ENCODE peak calls at places on chromosome 2, in nine cellular contexts. Z, E, G, F, X, N, B, S and W are unnamed samples.

GRCh38 chr2:229467783-229468182 is 196.7 kb upstream of the PID1 start:
- DNase-seq in Z (no peak), E (no peak), G (no peak), F (no peak), X (no peak), N (no peak), B (no peak), S (no peak), W (no peak)

GRCh38 chr2:103754530-103754929 is 992.7 kb downstream of the TMEM182 start:
- DNase-seq in Z (no peak), E (no peak), G (no peak), F (no peak), X (no peak), N (no peak), B (no peak), S (no peak), W (no peak)

GRCh38 chr2:240958366-240959213 is 39.8 kb upstream of the SNED1 start:
- DNase-seq in Z (no peak), E (no peak), G (peak; percentile 2), F (no peak), X (no peak), N (no peak), B (no peak), S (no peak), W (no peak)

GRCh38 chr2:37984589-37984988 is 59.5 kb downstream of the RMDN2 start:
- DNase-seq in Z (peak; percentile 16), E (no peak), G (no peak), F (no peak), X (peak; percentile 42), N (no peak), B (peak; percentile 57), S (no peak), W (no peak)

GRCh38 chr2:112947374-112947773 is 30.4 kb upstream of the IL36G start:
- DNase-seq in Z (no peak), E (no peak), G (no peak), F (no peak), X (no peak), N (no peak), B (no peak), S (no peak), W (no peak)

GRCh38 chr2:227406177-227407031 is 18.7 kb upstream of the SCYGR1 start:
- DNase-seq in Z (peak; percentile 97), E (peak; percentile 85), G (no peak), F (peak; percentile 65), X (peak; percentile 99), N (peak; percentile 95), B (peak; percentile 99), S (no peak), W (no peak)

GRCh38 chr2:54962935-54963334 is 87.3 kb downstream of the RTN4 start:
- DNase-seq in Z (no peak), E (no peak), G (no peak), F (no peak), X (no peak), N (no peak), B (no peak), S (no peak), W (no peak)

GRCh38 chr2:9799729-9800632 is 43.3 kb upstream of the TAF1B start:
- DNase-seq in Z (peak; percentile 65), E (peak; percentile 90), G (peak; percentile 85), F (peak; percentile 80), X (peak; percentile 69), N (peak; percentile 81), B (peak; percentile 86), S (peak; percentile 91), W (peak; percentile 66)

GRCh38 chr2:200765139-200765951 is 46.4 kb upstream of the BZW1 start:
- DNase-seq in Z (peak; percentile 96), E (no peak), G (peak; percentile 32), F (no peak), X (peak; percentile 98), N (peak; percentile 94), B (peak; percentile 88), S (no peak), W (no peak)

GRCh38 chr2:26685943-26686839 is 6.3 kb upstream of the KCNK3 start:
- DNase-seq in Z (no peak), E (peak; percentile 38), G (no peak), F (no peak), X (no peak), N (no peak), B (no peak), S (no peak), W (no peak)

GRCh38 chr2:104944495-104944894 is 90.6 kb downstream of the POU3F3 start:
- DNase-seq in Z (peak; percentile 30), E (peak; percentile 63), G (no peak), F (peak; percentile 48), X (no peak), N (no peak), B (peak; percentile 0), S (no peak), W (no peak)

GRCh38 chr2:26595146-26595545 is 46.0 kb downstream of the CIB4 start:
- DNase-seq in Z (no peak), E (no peak), G (no peak), F (no peak), X (no peak), N (no peak), B (no peak), S (peak; percentile 14), W (no peak)

DNA sequence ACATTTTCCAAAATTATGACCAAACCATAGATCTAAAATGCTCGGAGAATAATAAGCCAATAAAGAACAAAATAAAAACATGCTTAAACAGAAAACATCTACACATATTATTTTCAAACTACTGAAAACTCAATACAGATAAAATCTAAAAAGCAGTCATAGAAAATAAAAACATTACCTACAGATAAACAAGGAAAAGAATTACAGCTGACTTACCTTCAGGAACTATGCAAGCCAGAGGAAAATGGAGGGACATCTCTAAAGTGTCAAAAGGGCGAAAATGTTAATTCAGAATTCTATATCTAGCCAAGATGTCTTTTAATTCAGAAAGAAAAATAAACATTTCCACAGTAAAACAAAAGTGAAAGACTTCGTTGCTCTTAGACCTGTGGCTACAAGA is 112.9 kb upstream of the GYPC start:
- DNase-seq in Z (peak; percentile 0), E (no peak), G (no peak), F (no peak), X (no peak), N (no peak), B (no peak), S (no peak), W (no peak)
- H3K27ac ChIP-seq in Z (no peak overlapping the region), E (no peak overlapping the region), G (no peak overlapping the region), F (no peak overlapping the region), X (no peak overlapping the region), N (no peak overlapping the region), B (no peak overlapping the region), S (no peak overlapping the region), W (no peak overlapping the region)

DNA sequence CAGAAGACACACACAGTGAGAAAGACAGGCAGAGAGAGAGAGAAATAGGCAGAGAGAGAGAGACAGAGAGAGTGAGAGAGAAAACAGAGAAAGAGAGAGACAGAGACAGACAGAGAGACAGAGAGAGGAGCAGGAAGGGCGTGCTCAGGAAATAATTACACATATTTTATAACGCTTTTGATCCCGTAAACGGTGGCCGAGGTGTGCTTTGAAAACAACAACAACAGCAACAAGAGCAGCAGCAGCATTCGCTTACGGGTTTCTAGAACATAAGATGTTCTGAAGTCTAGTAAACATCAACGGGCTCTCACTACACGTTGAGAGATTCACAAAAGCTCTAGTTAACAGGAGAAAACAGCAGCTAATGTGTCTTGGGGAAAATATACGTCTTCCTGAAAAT is 105.6 kb upstream of the ANKRD30BL start:
- DNase-seq in Z (peak; percentile 2), E (peak; percentile 22), G (no peak), F (no peak), X (no peak), N (peak; percentile 16), B (peak; percentile 14), S (no peak), W (no peak)
- H3K4me3 ChIP-seq in Z (peak overlapping the region; percentile 39), E (peak overlapping the region; percentile 31), G (no peak overlapping the region), F (no peak overlapping the region), X (peak overlapping the region; percentile 13), N (no peak overlapping the region), B (peak overlapping the region; percentile 24), S (peak overlapping the region; percentile 29), W (no peak overlapping the region)

DNA sequence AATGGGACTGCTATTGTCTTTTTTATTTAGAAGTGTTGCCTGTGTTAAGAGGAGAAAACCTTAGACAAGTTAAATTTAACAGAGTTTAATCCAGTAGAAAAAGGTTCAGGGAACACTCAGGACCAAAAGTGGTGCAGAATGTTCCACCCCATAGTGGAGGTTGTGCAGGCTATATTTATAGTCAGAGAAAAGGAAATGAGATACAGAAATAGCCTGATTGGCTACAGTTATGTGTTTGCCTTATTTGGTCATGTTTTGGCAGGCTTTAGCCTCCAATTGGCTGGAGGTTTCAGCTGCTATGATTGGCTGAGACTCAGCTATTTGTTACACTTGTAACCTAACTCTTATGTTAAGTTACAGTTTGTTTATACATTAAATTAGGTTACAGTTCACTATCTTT is 4.1 kb downstream of the STAMBP start:
- DNase-seq in Z (peak; percentile 41), E (no peak), G (peak; percentile 18), F (no peak), X (peak; percentile 53), N (no peak), B (peak; percentile 6), S (no peak), W (no peak)
- H3K36me3 ChIP-seq in Z (peaks cover 2% of the 10 kb centered on the region), E (no peaks in the 10 kb centered on the region), G (peaks cover 49% of the 10 kb centered on the region), F (peaks cover 54% of the 10 kb centered on the region), X (peaks cover 13% of the 10 kb centered on the region), N (peaks cover 17% of the 10 kb centered on the region), B (peaks cover 13% of the 10 kb centered on the region), S (peaks cover 46% of the 10 kb centered on the region), W (peaks cover 9% of the 10 kb centered on the region)

GRCh38 chr2:217994776-217995274 is 8.0 kb downstream of the TNS1 start:
- DNase-seq in Z (peak; percentile 91), E (no peak), G (no peak), F (no peak), X (peak; percentile 90), N (peak; percentile 8), B (peak; percentile 69), S (no peak), W (no peak)

GRCh38 chr2:217993055-217993645 is 9.6 kb downstream of the TNS1 start:
- DNase-seq in Z (peak; percentile 90), E (no peak), G (no peak), F (no peak), X (peak; percentile 95), N (no peak), B (peak; percentile 76), S (no peak), W (no peak)

GRCh38 chr2:217992061-217992460 is 10.7 kb downstream of the TNS1 start:
- DNase-seq in Z (no peak), E (no peak), G (no peak), F (no peak), X (no peak), N (no peak), B (no peak), S (no peak), W (no peak)

GRCh38 chr2:217995741-217996141 is 7.1 kb downstream of the TNS1 start:
- DNase-seq in Z (no peak), E (no peak), G (no peak), F (no peak), X (no peak), N (no peak), B (peak; percentile 52), S (no peak), W (no peak)

DNA sequence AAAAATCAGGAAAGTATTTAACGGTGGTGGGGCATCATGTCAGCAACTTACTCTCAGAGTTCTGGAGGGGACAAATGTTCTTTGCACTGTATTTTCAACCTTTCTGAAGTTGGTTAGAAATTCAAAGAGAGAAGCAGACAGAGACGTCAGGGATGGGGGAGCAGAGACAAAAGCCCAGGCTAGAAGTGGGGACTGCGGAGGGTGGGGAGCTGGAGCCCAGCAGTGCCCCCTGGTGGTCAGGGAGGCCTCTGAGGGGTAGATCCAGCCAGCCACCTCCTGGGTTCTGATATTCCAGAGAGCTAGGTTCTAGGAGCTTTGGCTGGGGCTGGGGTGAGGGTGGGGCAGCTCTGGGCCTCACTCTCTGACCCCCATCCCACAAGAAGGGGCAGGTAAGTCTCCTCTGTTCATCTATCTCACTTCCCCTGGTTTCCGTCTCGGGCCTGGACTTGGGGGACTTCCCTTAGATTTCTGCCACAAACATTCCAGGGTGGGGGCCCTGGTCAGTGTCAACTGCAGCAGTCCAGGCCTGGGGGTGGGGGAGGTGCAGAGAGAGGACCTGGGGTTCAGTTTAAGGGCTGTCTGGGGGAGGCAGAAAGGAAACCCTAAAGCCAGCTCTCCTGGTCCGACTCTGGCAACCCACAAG is 8.9 kb downstream of the TNS1 start:
- DNase-seq in Z (peak; percentile 39), E (peak; percentile 83), G (peak; percentile 56), F (peak; percentile 59), X (peak; percentile 45), N (no peak), B (peak; percentile 61), S (peak; percentile 78), W (peak; percentile 23)
- H3K27ac ChIP-seq in Z (peak overlapping the region; percentile 50), E (no peak overlapping the region), G (no peak overlapping the region), F (no peak overlapping the region), X (peak overlapping the region; percentile 89), N (no peak overlapping the region), B (no peak overlapping the region), S (peak overlapping the region; percentile 31), W (no peak overlapping the region)